ENCODE peak calls at places on chromosomes 12 and 14, in five cellular contexts. W, L, E, Q and B are unnamed samples.

GRCh38 chr12:28222081-28222700 is 31.9 kb downstream of the CCDC91 start:
- DNase-seq in W (no peak), L (no peak), E (peak), Q (no peak), B (peak)

GRCh38 chr12:111775205-111776193 is 8.8 kb downstream of the ALDH2 start:
- DNase-seq in W (peak), L (no peak), E (no peak), Q (peak), B (no peak)

GRCh38 chr12:123995023-123995422 is 22.0 kb downstream of the ZNF664 start:
- DNase-seq in W (no peak), L (no peak), E (no peak), Q (peak), B (no peak)

GRCh38 chr12:132483612-132484011 is 6.3 kb upstream of the FBRSL1 start:
- DNase-seq in W (no peak), L (no peak), E (no peak), Q (no peak), B (no peak)

GRCh38 chr12:2268478-2269286 is 215.9 kb downstream of the CACNA1C start:
- DNase-seq in W (no peak), L (no peak), E (no peak), Q (peak), B (no peak)

GRCh38 chr12:116813271-116814041 is 67.8 kb downstream of the HRK start:
- DNase-seq in W (no peak), L (no peak), E (no peak), Q (no peak), B (no peak)

GRCh38 chr14:65286443-65286842 is 126.1 kb upstream of the FUT8 start:
- DNase-seq in W (no peak), L (no peak), E (no peak), Q (no peak), B (no peak)

GRCh38 chr14:31337331-31337730 is 83.0 kb downstream of the HEATR5A start:
- DNase-seq in W (no peak), L (no peak), E (no peak), Q (no peak), B (no peak)

GRCh38 chr12:105930612-105931011 is 208.1 kb downstream of the NUAK1 start:
- DNase-seq in W (no peak), L (no peak), E (no peak), Q (no peak), B (no peak)

GRCh38 chr14:95389471-95390011 is 69.8 kb upstream of the CLMN start:
- DNase-seq in W (no peak), L (no peak), E (no peak), Q (peak), B (no peak)

GRCh38 chr12:28172434-28173030 is 17.7 kb upstream of the CCDC91 start:
- DNase-seq in W (peak), L (peak), E (no peak), Q (peak), B (no peak)

GRCh38 chr12:9760699-9761406 is at the start of gene CD69:
- DNase-seq in W (no peak), L (no peak), E (peak), Q (no peak), B (peak)

GRCh38 chr12:88375960-88376305 is 204.3 kb downstream of the KITLG start:
- DNase-seq in W (no peak), L (no peak), E (no peak), Q (no peak), B (no peak)

GRCh38 chr14:32985881-32986280 is 47.2 kb downstream of the NPAS3 start:
- DNase-seq in W (no peak), L (no peak), E (no peak), Q (peak), B (no peak)

GRCh38 chr14:33280646-33281045 is 342.0 kb downstream of the NPAS3 start:
- DNase-seq in W (no peak), L (no peak), E (no peak), Q (peak), B (no peak)

GRCh38 chr12:104620761-104621531 is 164.2 kb downstream of the CHST11 start:
- DNase-seq in W (no peak), L (no peak), E (no peak), Q (no peak), B (no peak)

GRCh38 chr14:97866186-97866585 is 1069.0 kb downstream of the VRK1 start:
- DNase-seq in W (no peak), L (no peak), E (no peak), Q (no peak), B (no peak)

GRCh38 chr14:99560403-99560802 is 43.6 kb downstream of the CCDC85C start:
- DNase-seq in W (no peak), L (no peak), E (no peak), Q (no peak), B (no peak)

GRCh38 chr12:20436367-20436766 is 68.0 kb downstream of the PDE3A start:
- DNase-seq in W (no peak), L (no peak), E (no peak), Q (no peak), B (no peak)

GRCh38 chr12:121794532-121795028 is 1.1 kb upstream of the RHOF start:
- DNase-seq in W (no peak), L (no peak), E (no peak), Q (no peak), B (no peak)

GRCh38 chr12:115137812-115138521 is 454.0 kb upstream of the TBX3 start:
- DNase-seq in W (no peak), L (no peak), E (no peak), Q (no peak), B (no peak)